ENCODE peak calls at places on chromosomes 6 and 20, in ten cellular contexts. X is glutamatergic neuron, R is prostate gland, T is WTC11, D is brain microvascular endothelial cell, W is fibroblast of lung, M is left ventricle myocardium inferior, P is BJ, J is BE2C, L is astrocyte of the cerebellum. A is an unnamed sample.

GRCh38 chr6:94902974-94903628 is 674.2 kb upstream of the MANEA start:
- DNase-seq in M (no peak), T (peak), P (no peak), X (no peak), W (no peak), L (no peak), R (no peak), D (no peak), J (peak), A (no peak)

GRCh38 chr6:12186543-12186942 is 103.6 kb upstream of the EDN1 start:
- DNase-seq in T (no peak), J (no peak), X (no peak), M (no peak), W (no peak), P (no peak), D (no peak), R (no peak), L (no peak), A (no peak)

GRCh38 chr6:21740719-21741118 is 147.2 kb downstream of the SOX4 start:
- DNase-seq in J (no peak), R (no peak), P (no peak), M (no peak), D (peak), X (no peak), L (no peak), T (no peak), W (peak), A (no peak)

GRCh38 chr6:2942916-2943563 is 28.3 kb downstream of the SERPINB6 start:
- DNase-seq in M (no peak), W (no peak), X (no peak), L (no peak), J (no peak), T (no peak), D (no peak), R (no peak), P (no peak), A (no peak)

GRCh38 chr6:37011656-37012378 is 6.4 kb downstream of the FGD2 start:
- DNase-seq in X (no peak), T (no peak), M (no peak), J (no peak), W (peak), R (no peak), D (peak), L (no peak), P (no peak), A (no peak)

GRCh38 chr6:42525132-42525531 is 38.7 kb upstream of the UBR2 start:
- DNase-seq in D (no peak), R (no peak), T (no peak), X (no peak), M (no peak), W (no peak), L (no peak), J (no peak), P (no peak), A (no peak)

GRCh38 chr6:144197919-144198318 is 47.6 kb downstream of the STX11 start:
- DNase-seq in L (no peak), P (no peak), W (no peak), D (no peak), T (no peak), X (no peak), R (no peak), M (no peak), J (no peak), A (no peak)

GRCh38 chr6:81561071-81561564 is 191.4 kb downstream of the TENT5A start:
- DNase-seq in M (no peak), R (no peak), D (peak), W (peak), L (no peak), P (no peak), T (no peak), J (no peak), X (no peak), A (no peak)

GRCh38 chr6:48994811-48995210 is 468.2 kb downstream of the MMUT start:
- DNase-seq in P (no peak), M (no peak), X (no peak), R (no peak), D (no peak), L (no peak), J (no peak), T (no peak), W (no peak), A (no peak)

GRCh38 chr6:88220493-88220892 is 54.3 kb upstream of the CNR1 start:
- DNase-seq in T (peak), D (peak), P (no peak), X (no peak), L (peak), J (no peak), M (no peak), W (peak), R (no peak), A (no peak)

GRCh38 chr6:155130161-155130853 is 133.5 kb upstream of the CLDN20 start:
- DNase-seq in D (no peak), W (peak), J (no peak), L (no peak), X (no peak), T (no peak), R (no peak), M (no peak), P (no peak), A (no peak)

GRCh38 chr6:106396426-106397220 is 36.1 kb downstream of the CRYBG1 start:
- DNase-seq in M (no peak), P (no peak), R (no peak), L (no peak), W (no peak), T (no peak), J (no peak), X (no peak), D (no peak), A (no peak)

GRCh38 chr6:25370175-25371036 is 91.2 kb downstream of the CARMIL1 start:
- DNase-seq in R (peak), X (no peak), T (no peak), D (no peak), M (no peak), L (no peak), P (no peak), J (no peak), W (no peak), A (no peak)

GRCh38 chr6:70520575-70520974 is 46.2 kb upstream of the SDHAF4 start:
- DNase-seq in P (no peak), M (no peak), R (no peak), W (peak), D (no peak), J (no peak), T (no peak), X (no peak), L (no peak), A (no peak)

GRCh38 chr6:56798163-56798562 is 155.5 kb upstream of the DST start:
- DNase-seq in R (no peak), T (no peak), M (no peak), W (peak), L (no peak), D (peak), J (no peak), P (peak), X (no peak), A (no peak)

GRCh38 chr6:148973809-148974208 is 227.0 kb downstream of the UST start:
- DNase-seq in T (no peak), L (no peak), P (no peak), W (peak), M (no peak), X (no peak), J (no peak), D (peak), R (no peak), A (no peak)

GRCh38 chr6:112931835-112932234 is 584.7 kb downstream of the RFPL4B start:
- DNase-seq in L (no peak), W (peak), J (no peak), T (no peak), X (no peak), R (no peak), M (no peak), P (no peak), D (peak), A (no peak)

GRCh38 chr6:15363523-15364400 is 117.9 kb downstream of the JARID2 start:
- DNase-seq in W (no peak), X (no peak), D (no peak), P (no peak), R (no peak), J (peak), L (no peak), M (no peak), T (no peak), A (no peak)

GRCh38 chr6:105851181-105851580 is 235.0 kb upstream of the PRDM1 start:
- DNase-seq in J (no peak), D (no peak), R (no peak), X (peak), T (peak), L (no peak), P (peak), M (peak), W (peak), A (no peak)

GRCh38 chr20:7843613-7844012 is 96.6 kb downstream of the HAO1 start:
- DNase-seq in R (no peak), X (no peak), L (no peak), M (no peak), D (no peak), W (peak), J (no peak), P (no peak), T (no peak), A (no peak)

DNA sequence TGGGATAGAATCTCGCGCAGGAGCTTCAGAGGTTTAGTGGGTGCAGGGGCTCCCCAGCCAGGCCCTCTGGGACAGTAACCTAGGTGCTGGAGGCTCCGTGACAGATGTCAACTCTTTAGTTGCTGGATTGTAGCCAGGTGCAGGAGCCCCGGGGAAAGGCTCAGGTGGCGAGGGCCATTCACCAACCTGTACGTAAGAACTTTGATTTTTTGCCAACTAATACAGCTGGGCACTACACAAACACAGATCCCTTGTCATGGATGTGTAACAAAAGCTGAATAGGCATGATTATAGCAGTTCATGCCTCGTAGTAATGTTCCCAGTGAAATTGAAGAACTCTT is 82.6 kb downstream of the CDC5L start:
- DNase-seq in D (no peak), T (no peak), R (no peak), L (no peak), M (no peak), W (no peak), P (no peak), J (no peak), X (no peak), A (no peak)
- TF ChIP-seq CTCF in D (no peak), T (no peak), R (peak), L (no peak), M (no peak), W (peak), P (no peak), J (no peak), X (peak), A (no peak)

DNA sequence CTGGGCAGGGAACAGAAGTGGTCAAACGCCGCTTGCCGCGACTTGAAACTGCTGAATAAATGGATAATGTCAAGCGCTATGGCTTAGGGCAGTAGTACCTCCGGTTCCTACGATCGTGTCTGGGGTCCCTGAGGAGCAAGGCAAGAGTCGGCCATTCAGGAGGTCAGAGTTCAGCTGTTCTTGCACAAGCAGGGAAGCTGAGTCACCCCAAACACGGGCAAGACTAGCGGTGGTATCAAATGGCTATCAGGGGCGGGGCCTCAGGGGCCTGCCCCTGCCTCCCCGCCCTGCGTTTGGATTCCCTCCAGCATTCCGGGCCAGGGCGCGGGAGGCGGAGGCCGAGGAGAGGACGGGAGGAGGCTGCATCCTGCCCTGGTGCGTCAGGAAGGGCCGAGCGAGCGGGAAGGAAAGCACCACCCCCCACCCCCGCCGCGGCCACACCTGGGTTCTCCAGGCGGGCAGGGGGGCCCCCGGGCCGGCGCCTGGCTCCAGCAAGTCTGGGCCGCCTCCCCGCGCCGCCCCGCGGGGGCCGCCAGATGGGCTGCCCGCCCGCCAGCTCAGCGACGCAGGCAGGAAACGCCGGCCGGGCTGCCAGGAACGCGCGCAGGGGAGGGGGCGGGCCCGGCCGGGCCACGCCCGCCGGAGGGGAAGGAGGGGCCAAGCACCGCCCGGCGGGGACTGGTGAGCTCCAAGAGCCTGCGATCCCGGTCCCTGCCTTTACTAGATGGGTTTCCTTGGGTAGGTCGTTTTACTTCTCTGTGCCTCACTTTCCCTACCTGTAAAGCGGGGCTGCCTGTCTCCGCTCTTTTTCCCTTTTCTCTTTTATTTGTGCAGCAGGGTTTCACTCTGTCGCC is 32.2 kb upstream of the ID1 start:
- DNase-seq in M (peak), T (peak), J (peak), P (peak), L (peak), W (peak), R (peak), D (peak), X (peak), A (peak)
- TF ChIP-seq CTCF in M (no peak), T (no peak), J (no peak), P (no peak), L (no peak), W (no peak), R (no peak), D (no peak), X (peak), A (no peak)

GRCh38 chr20:44716309-44717106 is 1.3 kb downstream of the CCN5 start:
- DNase-seq in L (no peak), W (no peak), M (no peak), X (no peak), D (no peak), J (no peak), R (no peak), P (no peak), T (no peak), A (no peak)

GRCh38 chr20:44720617-44720993 is 5.4 kb downstream of the CCN5 start:
- DNase-seq in M (no peak), D (peak), P (peak), W (peak), X (no peak), T (no peak), R (peak), J (peak), L (no peak), A (no peak)

GRCh38 chr20:44719841-44720240 is 4.7 kb downstream of the CCN5 start:
- DNase-seq in M (no peak), J (no peak), T (no peak), P (no peak), D (no peak), W (no peak), R (no peak), X (no peak), L (no peak), A (no peak)

GRCh38 chr20:44715495-44716308 is 533 bp downstream of the CCN5 start:
- DNase-seq in P (no peak), D (no peak), L (no peak), W (no peak), R (no peak), M (no peak), J (no peak), T (no peak), X (no peak), A (no peak)

DNA sequence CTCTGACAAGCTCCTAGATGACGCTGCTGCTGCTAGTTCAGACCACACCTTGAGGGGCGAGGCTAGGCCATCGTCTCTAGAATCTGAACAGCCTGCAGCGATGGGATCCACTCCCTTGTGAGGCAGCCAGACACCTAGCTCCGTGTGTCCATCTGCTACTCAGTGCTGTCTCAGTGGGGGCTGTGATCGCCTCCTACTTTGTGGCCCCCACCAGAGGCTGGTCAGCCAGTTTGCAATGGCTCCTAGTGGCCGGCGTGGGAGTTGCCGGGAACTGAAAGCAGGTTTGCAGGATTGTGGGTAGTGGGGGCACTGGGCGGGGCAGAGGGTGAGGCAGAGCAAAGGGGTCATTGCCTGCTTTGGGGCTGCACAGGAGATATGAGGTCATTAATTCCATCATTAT is 2.8 kb downstream of the CCN5 start:
- DNase-seq in X (peak), P (no peak), L (no peak), J (no peak), T (peak), M (no peak), W (no peak), D (no peak), R (no peak), A (no peak)
- TF ChIP-seq CTCF in X (peak), P (peak), L (peak), J (peak), T (peak), M (peak), W (peak), D (peak), R (no peak), A (no peak)

GRCh38 chr20:48294196-48294595 is 508.9 kb upstream of the SULF2 start:
- DNase-seq in P (no peak), W (peak), L (no peak), J (no peak), D (peak), R (no peak), X (no peak), M (no peak), T (no peak), A (no peak)

GRCh38 chr20:48295966-48296421 is 510.7 kb upstream of the SULF2 start:
- DNase-seq in D (peak), W (peak), R (no peak), T (no peak), L (no peak), J (no peak), P (peak), X (no peak), M (no peak), A (no peak)

GRCh38 chr20:48294942-48295341 is 509.7 kb upstream of the SULF2 start:
- DNase-seq in L (no peak), R (no peak), T (no peak), P (no peak), M (no peak), D (no peak), W (peak), J (no peak), X (no peak), A (no peak)

GRCh38 chr20:48292806-48293205 is 507.5 kb upstream of the SULF2 start:
- DNase-seq in P (no peak), M (no peak), R (no peak), D (no peak), X (no peak), L (no peak), J (no peak), T (peak), W (peak), A (no peak)

DNA sequence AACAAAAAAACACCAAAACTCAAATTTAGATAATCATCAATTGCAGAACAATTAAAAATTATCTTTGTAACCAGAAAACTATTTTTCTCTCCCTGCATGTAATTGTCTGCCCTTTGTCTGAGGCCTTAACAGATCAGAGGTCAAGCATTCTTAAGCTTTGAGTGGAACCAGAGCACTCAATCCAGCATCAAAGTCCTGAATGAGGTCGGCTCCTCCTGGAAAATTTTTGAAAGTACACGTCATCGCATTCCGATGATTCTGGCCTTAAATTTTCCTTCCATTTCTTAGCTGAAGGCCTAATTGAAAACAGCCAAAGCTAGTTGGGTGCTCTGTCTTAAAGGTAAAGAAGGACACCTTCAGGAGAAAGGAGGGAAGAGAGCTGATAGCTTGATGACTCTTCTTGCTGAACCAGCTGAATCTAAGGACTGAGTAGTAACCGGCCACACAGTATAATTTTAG is 510.2 kb upstream of the SULF2 start:
- DNase-seq in W (peak), P (peak), D (peak), X (no peak), M (no peak), L (peak), T (no peak), J (no peak), R (no peak), A (no peak)
- TF ChIP-seq CTCF in W (peak), P (peak), D (peak), X (no peak), M (peak), L (peak), T (no peak), J (peak), R (no peak), A (no peak)

DNA sequence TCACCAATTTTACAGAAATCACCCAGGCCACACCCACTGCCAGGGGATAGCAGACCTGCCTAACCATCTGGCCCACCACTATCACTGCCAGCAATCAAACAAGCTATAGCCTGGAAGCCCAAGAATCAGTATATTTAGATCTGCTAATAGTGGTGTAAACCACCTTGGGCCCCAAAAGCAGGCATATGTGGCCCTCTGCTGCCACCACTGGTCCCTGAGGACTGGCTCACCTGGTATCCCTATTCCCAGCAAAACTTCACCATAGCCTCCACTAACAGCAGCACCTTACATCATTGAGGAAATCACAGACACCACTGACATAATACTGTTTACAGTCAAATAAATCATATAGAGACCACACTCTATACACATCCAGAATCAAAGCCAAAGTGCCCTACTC is 880.4 kb upstream of the MAN1A1 start:
- DNase-seq in W (no peak), M (no peak), D (no peak), L (no peak), X (no peak), J (no peak), T (peak), R (no peak), P (no peak), A (no peak)
- TF ChIP-seq CTCF in W (no peak), M (no peak), D (no peak), L (no peak), X (no peak), J (peak), T (no peak), R (no peak), P (no peak), A (no peak)

DNA sequence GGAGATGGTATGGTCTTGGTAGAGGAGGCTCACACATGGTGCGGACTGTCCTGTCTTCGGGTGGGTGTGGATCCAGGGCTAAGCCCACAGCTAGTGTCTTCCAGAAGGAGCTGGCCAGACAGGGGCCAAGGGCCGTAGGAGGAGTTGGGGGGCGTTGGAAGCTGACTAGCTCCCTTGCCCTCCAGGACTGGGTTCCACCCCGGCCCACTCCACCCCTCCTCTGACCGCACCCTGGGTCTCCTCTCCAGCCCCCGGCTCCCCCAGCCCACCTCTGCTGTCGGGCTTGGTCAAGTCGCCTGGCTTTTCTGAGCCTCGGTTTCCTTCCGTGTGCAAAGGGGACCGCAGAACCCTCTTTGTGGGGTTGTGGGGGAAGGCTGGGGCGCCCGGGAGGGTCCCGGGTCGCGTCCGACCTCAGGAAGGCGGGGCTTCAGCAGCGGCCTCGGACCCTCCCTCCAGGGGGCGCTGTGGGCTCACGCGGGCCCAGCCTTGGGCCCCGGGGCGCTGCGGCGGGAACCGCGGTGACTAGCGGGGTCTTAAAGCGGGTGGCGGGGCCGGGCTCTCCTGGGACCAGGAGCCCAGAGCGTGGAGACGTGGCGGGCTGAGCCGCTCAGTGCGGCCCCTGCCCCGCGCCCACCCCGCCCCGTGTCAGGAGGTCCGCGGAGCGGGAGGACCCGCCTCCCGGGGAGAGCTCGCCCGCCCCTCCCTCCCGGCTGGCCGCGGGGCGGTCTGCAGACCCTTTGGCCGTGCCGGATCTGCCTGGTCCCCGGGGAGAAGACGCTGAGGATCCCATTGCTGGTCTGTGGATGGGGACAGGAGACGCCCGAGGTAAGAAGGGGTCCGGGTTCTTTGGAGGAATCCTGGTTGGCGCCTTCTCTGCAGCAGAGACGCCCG is 5.4 kb downstream of the NPBWR2 start:
- DNase-seq in T (peak), R (peak), L (no peak), P (no peak), W (no peak), M (peak), X (peak), J (peak), D (no peak), A (peak)
- TF ChIP-seq CTCF in T (peak), R (peak), L (peak), P (peak), W (peak), M (peak), X (peak), J (peak), D (peak), A (no peak)

A was measured in activated B cell treated with CpG ODN at 0.5 μM for 24 hours.